ENCODE peak calls at places on chromosomes 11 and 22, in five cellular contexts. One of them, this sample, is unnamed.
A peak's percentile ranks its signal among the peaks of the same experiment; 100 is the strongest.

GRCh38 chr11:125514336-125515101 is 18.5 kb upstream of the FEZ1 start:
- DNase-seq in AG09309: peak; percentile 55
- DNase-seq in fibroblast of pulmonary artery: peak; percentile 89
- DNase-seq in Peyer's patch: peak; percentile 62
- DNase-seq in ELR: peak; percentile 46
- DNase-seq in this sample: peak; percentile 64

GRCh38 chr11:2399488-2400068 is 972 bp upstream of the TSSC4 start:
- DNase-seq in ELR: no peak
- DNase-seq in fibroblast of pulmonary artery: peak; percentile 28
- DNase-seq in AG09309: no peak
- DNase-seq in Peyer's patch: no peak
- DNase-seq in this sample: peak; percentile 25

GRCh38 chr11:16001899-16002426 is 354.4 kb downstream of the SOX6 start:
- DNase-seq in Peyer's patch: no peak
- DNase-seq in AG09309: peak; percentile 53
- DNase-seq in fibroblast of pulmonary artery: peak; percentile 96
- DNase-seq in ELR: peak; percentile 74
- DNase-seq in this sample: peak; percentile 96

GRCh38 chr22:23058481-23059336 is 11.6 kb upstream of the GNAZ start:
- DNase-seq in ELR: no peak
- DNase-seq in fibroblast of pulmonary artery: no peak
- DNase-seq in Peyer's patch: peak; percentile 34
- DNase-seq in AG09309: no peak
- DNase-seq in this sample: no peak

GRCh38 chr22:29109853-29110252 is 37.0 kb downstream of the KREMEN1 start:
- DNase-seq in Peyer's patch: peak; percentile 52
- DNase-seq in ELR: peak; percentile 28
- DNase-seq in fibroblast of pulmonary artery: no peak
- DNase-seq in AG09309: no peak
- DNase-seq in this sample: no peak

GRCh38 chr22:26464312-26464711 is 19.3 kb downstream of the HPS4 start:
- DNase-seq in Peyer's patch: no peak
- DNase-seq in ELR: peak; percentile 55
- DNase-seq in AG09309: no peak
- DNase-seq in fibroblast of pulmonary artery: peak; percentile 29
- DNase-seq in this sample: no peak

GRCh38 chr11:67099841-67100324 is 19.2 kb upstream of the KDM2A start:
- DNase-seq in Peyer's patch: no peak
- DNase-seq in AG09309: no peak
- DNase-seq in ELR: no peak
- DNase-seq in fibroblast of pulmonary artery: no peak
- DNase-seq in this sample: no peak

GRCh38 chr11:108432783-108433182 is 34.5 kb downstream of the C11orf65 start:
- DNase-seq in AG09309: no peak
- DNase-seq in ELR: peak; percentile 47
- DNase-seq in Peyer's patch: no peak
- DNase-seq in fibroblast of pulmonary artery: peak; percentile 39
- DNase-seq in this sample: peak; percentile 41

GRCh38 chr11:64204464-64204989 is 2.0 kb upstream of the FERMT3 start:
- DNase-seq in Peyer's patch: peak; percentile 96
- DNase-seq in AG09309: peak; percentile 83
- DNase-seq in ELR: peak; percentile 95
- DNase-seq in fibroblast of pulmonary artery: peak; percentile 97
- DNase-seq in this sample: peak; percentile 96

GRCh38 chr11:61477734-61478148 is 30.8 kb upstream of the LRRC10B start:
- DNase-seq in fibroblast of pulmonary artery: peak; percentile 33
- DNase-seq in Peyer's patch: peak; percentile 75
- DNase-seq in AG09309: no peak
- DNase-seq in ELR: peak; percentile 46
- DNase-seq in this sample: no peak

GRCh38 chr22:27212617-27213177 is 555.3 kb downstream of the MIAT start:
- DNase-seq in Peyer's patch: peak; percentile 84
- DNase-seq in ELR: peak; percentile 66
- DNase-seq in AG09309: peak; percentile 100
- DNase-seq in fibroblast of pulmonary artery: peak; percentile 100
- DNase-seq in this sample: peak; percentile 95

GRCh38 chr22:44412136-44412731 is 85.8 kb downstream of the RTL6 start:
- DNase-seq in fibroblast of pulmonary artery: no peak
- DNase-seq in AG09309: no peak
- DNase-seq in Peyer's patch: no peak
- DNase-seq in ELR: no peak
- DNase-seq in this sample: no peak

GRCh38 chr22:46575915-46576555 is 38.6 kb upstream of the CELSR1 start:
- DNase-seq in AG09309: no peak
- DNase-seq in Peyer's patch: peak; percentile 79
- DNase-seq in ELR: no peak
- DNase-seq in fibroblast of pulmonary artery: no peak
- DNase-seq in this sample: no peak

GRCh38 chr11:12164061-12165014 is 53.9 kb downstream of the MICAL2 start:
- DNase-seq in AG09309: peak; percentile 87
- DNase-seq in fibroblast of pulmonary artery: peak; percentile 80
- DNase-seq in Peyer's patch: no peak
- DNase-seq in ELR: peak; percentile 95
- DNase-seq in this sample: peak; percentile 97

GRCh38 chr11:129960216-129961214 is 42.1 kb downstream of the PRDM10 start:
- DNase-seq in fibroblast of pulmonary artery: peak; percentile 78
- DNase-seq in Peyer's patch: peak; percentile 55
- DNase-seq in AG09309: peak; percentile 47
- DNase-seq in ELR: peak; percentile 94
- DNase-seq in this sample: peak; percentile 89

GRCh38 chr11:9625158-9625557 is 38.7 kb upstream of the SWAP70 start:
- DNase-seq in ELR: no peak
- DNase-seq in fibroblast of pulmonary artery: no peak
- DNase-seq in AG09309: no peak
- DNase-seq in Peyer's patch: no peak
- DNase-seq in this sample: no peak

GRCh38 chr22:46593211-46593676 is 26.9 kb upstream of the GRAMD4 start:
- DNase-seq in AG09309: no peak
- DNase-seq in ELR: no peak
- DNase-seq in fibroblast of pulmonary artery: no peak
- DNase-seq in Peyer's patch: peak; percentile 82
- DNase-seq in this sample: no peak

GRCh38 chr11:35077709-35078695 is 61.0 kb upstream of the CD44 start:
- DNase-seq in Peyer's patch: peak; percentile 81
- DNase-seq in AG09309: peak; percentile 46
- DNase-seq in fibroblast of pulmonary artery: peak; percentile 44
- DNase-seq in ELR: peak; percentile 96
- DNase-seq in this sample: peak; percentile 63

GRCh38 chr11:63534895-63535461 is 1.6 kb upstream of the PLAAT4 start:
- DNase-seq in ELR: no peak
- DNase-seq in Peyer's patch: no peak
- DNase-seq in AG09309: no peak
- DNase-seq in fibroblast of pulmonary artery: no peak
- DNase-seq in this sample: no peak